ENCODE peak calls at places on chromosomes 16 and 17, in seven cellular contexts. Q is heart right ventricle, H is IMR-90, M is fibroblast of lung, B is neuronal stem cell, A is left ventricle myocardium inferior, W is heart left ventricle. E is an unnamed sample.

GRCh38 chr16:11679941-11680911 is 12.0 kb downstream of the SNN start:
- DNase-seq in A (no peak), M (no peak), Q (no peak), W (no peak), B (no peak), H (no peak), E (no peak)

GRCh38 chr17:72004011-72004427 is 116.8 kb upstream of the SOX9 start:
- DNase-seq in M (peak; percentile 36), Q (no peak), H (no peak), W (no peak), B (no peak), A (no peak), E (no peak)

GRCh38 chr16:8730335-8730915 is 56.0 kb downstream of the ABAT start:
- DNase-seq in W (no peak), Q (no peak), M (no peak), B (no peak), A (no peak), H (no peak), E (peak; percentile 43)

GRCh38 chr16:48492131-48492530 is 106.9 kb upstream of the SIAH1 start:
- DNase-seq in W (no peak), H (peak; percentile 63), B (no peak), A (no peak), M (no peak), Q (no peak), E (no peak)

GRCh38 chr16:11836653-11837244 is 14.6 kb downstream of the RSL1D1 start:
- DNase-seq in H (peak; percentile 87), B (no peak), Q (no peak), M (peak; percentile 94), W (no peak), A (no peak), E (no peak)

GRCh38 chr17:75639327-75639726 is 6.1 kb downstream of the SMIM5 start:
- DNase-seq in A (no peak), H (no peak), W (no peak), M (no peak), Q (no peak), B (no peak), E (peak; percentile 85)

GRCh38 chr17:17545984-17546383 is 45.5 kb downstream of the PEMT start:
- DNase-seq in B (no peak), W (no peak), M (no peak), Q (peak; percentile 7), H (no peak), A (peak; percentile 11), E (no peak)

GRCh38 chr17:1789936-1790335 is 28.1 kb downstream of the SERPINF1 start:
- DNase-seq in M (no peak), B (no peak), H (no peak), Q (no peak), A (no peak), W (no peak), E (no peak)

GRCh38 chr16:66653581-66654350 is 42.8 kb downstream of the CMTM4 start:
- DNase-seq in Q (no peak), H (no peak), M (no peak), W (no peak), A (no peak), B (no peak), E (no peak)

GRCh38 chr17:29434550-29434949 is 44.4 kb downstream of the TAOK1 start:
- DNase-seq in M (no peak), H (no peak), W (no peak), A (no peak), B (no peak), Q (no peak), E (no peak)

GRCh38 chr17:19508327-19508867 is 25.3 kb upstream of the SLC47A1 start:
- DNase-seq in W (peak; percentile 32), Q (peak; percentile 39), H (no peak), B (no peak), M (no peak), A (peak; percentile 31), E (peak; percentile 49)

GRCh38 chr16:1974157-1975070 is 2.6 kb downstream of the TBL3 start:
- DNase-seq in H (no peak), M (no peak), Q (no peak), B (no peak), A (no peak), W (no peak), E (no peak)

GRCh38 chr17:55642741-55643140 is 79.9 kb downstream of the TMEM100 start:
- DNase-seq in W (no peak), B (no peak), H (no peak), A (no peak), Q (no peak), M (no peak), E (no peak)

DNA sequence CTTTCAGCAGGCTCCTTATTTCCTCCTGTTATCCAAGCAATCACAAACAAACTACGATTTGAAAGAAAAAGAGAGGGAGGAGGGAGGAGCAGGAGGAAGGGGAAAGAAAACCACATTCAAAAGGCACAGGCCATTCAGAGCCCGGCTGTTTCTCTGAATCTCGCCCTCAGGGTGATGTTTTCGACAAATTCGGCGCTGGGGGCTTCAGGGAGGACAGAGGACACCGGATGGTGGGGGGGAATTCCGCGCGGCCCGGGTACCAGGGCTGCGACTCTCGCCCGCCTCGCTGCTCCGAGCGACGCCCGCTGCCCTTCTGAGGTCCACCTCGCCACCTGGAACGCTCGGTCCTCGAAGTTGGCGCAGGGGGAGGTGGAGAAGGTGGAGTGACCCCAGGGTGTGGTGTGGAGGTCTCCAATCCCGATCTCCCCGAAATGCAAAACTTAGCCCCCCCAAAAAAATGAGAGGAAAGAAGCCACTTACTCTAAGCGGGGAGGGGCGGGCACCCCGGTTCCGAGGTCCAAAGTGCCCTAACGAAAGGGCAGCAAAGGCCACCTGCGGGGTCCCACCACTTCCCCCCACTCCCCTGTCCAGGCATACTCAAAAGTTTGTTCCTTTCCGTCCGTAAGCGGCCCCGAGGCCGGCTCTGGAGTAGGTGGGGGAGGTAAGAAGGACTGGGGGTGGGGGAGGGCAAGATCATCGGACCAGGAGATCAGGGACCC is 1.2 kb downstream of the TOX3 start:
- DNase-seq in A (no peak), Q (peak; percentile 7), H (no peak), M (no peak), W (no peak), B (no peak), E (no peak)
- H3K4me3 ChIP-seq in A (peak overlapping the region; percentile 58), Q (no peak overlapping the region), H (no peak overlapping the region), M (no peak overlapping the region), W (no peak overlapping the region), B (peak overlapping the region; percentile 90), E (no peak overlapping the region)

DNA sequence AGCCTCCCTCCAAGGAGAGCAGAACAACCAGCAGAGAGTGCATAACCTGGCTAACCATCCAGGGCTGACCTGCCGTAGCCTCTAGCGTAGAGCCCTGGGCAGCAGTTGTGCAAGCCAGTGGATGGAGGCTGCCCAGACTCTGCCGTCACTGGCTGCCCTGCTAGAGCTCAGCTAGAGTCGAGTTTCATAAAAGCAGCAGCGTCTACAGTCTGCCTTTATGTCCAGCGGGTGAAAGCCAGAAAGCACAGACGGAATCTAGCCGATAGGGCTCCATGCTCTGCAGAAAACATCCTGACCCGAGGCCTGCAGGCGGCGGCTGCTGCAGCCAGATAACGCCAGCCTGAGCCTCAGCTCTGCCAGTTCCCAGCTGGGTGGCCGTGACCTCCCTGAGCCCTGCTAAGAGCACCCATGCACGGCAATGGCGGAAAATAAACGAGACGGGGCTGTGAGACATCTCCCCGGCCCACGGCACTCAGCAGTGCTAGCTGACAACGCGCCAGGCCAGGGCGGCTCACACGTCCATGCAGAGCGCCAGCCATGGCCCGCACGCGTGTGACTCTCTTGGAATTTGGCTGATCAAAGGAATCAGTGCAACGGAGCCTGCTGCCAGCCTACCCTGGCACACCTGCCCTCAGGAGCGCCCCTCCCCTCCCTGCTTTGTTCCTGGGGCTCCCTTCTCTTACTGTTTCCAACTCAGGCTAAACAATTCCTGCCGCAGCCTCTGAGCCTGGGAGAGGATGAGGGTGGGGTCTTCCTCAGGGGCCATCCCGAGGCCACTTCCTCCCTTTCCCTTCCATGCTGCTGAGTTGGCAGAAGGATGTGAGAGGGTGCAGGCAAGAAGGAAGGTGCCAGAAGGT is 231.4 kb downstream of the ENGASE start:
- DNase-seq in B (no peak), W (no peak), H (no peak), M (no peak), Q (peak; percentile 26), A (peak; percentile 41), E (peak; percentile 95)
- H3K4me3 ChIP-seq in B (no peak overlapping the region), W (no peak overlapping the region), H (no peak overlapping the region), M (no peak overlapping the region), Q (no peak overlapping the region), A (peak overlapping the region; percentile 44), E (no peak overlapping the region)

DNA sequence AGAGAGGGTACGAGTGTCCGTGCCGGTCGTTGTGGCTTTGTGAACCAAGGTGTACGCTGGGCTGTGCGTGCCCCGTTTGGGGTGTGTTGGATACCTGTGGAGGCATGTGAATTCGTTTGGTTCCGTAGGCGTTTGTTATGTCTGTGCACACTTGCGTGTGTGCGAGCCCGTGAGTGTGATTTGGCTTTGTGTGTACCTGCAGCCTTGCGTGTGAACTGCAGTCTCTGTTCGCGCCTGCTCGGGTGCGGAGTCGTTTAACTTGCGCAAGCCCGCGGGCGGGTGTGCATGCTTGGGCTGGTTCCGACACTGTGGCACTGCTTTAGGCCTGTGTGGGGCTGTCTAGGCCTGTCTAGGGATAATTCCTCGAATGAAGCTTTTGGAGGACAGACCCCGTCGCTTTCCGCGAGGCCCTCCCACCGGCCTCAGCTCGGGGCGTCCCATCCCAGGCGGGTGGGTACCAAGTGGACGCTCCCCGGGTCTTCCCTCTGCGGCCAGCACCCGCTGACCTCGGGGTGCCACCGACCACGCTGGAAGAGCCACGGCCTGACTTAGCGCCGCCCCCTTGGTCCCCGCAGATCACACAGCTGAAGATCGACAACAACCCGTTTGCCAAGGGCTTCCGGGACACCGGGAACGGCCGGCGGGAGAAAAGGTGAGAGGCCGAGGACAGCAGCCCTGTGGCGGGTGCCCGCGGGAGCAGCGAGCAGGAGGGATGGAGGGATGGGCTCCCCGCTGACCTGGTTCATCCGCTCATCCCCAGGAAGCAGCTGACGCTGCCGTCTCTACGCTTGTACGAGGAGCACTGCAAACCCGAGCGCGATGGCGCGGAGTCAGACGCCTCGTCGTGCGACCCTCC is 4.4 kb downstream of the TBX2 start:
- DNase-seq in W (no peak), B (no peak), M (no peak), A (no peak), Q (no peak), H (peak; percentile 69), E (no peak)
- H3K4me3 ChIP-seq in W (peak overlapping the region; percentile 65), B (no peak overlapping the region), M (peak overlapping the region; percentile 100), A (peak overlapping the region; percentile 77), Q (peak overlapping the region; percentile 37), H (peak overlapping the region; percentile 98), E (peak overlapping the region; percentile 18)

GRCh38 chr17:46818929-46819859 is 702 bp upstream of the WNT3 start:
- DNase-seq in W (no peak), M (no peak), B (peak; percentile 59), A (no peak), H (no peak), Q (no peak), E (no peak)
- H3K4me3 ChIP-seq in W (peak overlapping the region; percentile 53), M (peak overlapping the region; percentile 8), B (peak overlapping the region; percentile 80), A (peak overlapping the region; percentile 60), H (no peak overlapping the region), Q (peak overlapping the region; percentile 13), E (no peak overlapping the region)